ENCODE peak calls at places on chromosomes 1 and 21, in seven cellular contexts. M, O, P, J, G, A and F are unnamed samples.
A peak's percentile ranks its signal among the peaks of the same experiment; 100 is the strongest.

GRCh38 chr1:87117761-87118160 is 203.3 kb downstream of the HS2ST1 start:
- DNase-seq in O (no peak), A (no peak), J (no peak), M (peak; percentile 47), G (no peak), P (no peak), F (peak; percentile 58)

GRCh38 chr1:92747735-92748134 is 37.2 kb downstream of the EVI5 start:
- DNase-seq in M (no peak), P (no peak), O (no peak), J (no peak), G (peak; percentile 52), A (no peak), F (peak; percentile 31)

GRCh38 chr1:71839876-71840275 is 442.5 kb downstream of the NEGR1 start:
- DNase-seq in J (no peak), A (no peak), M (no peak), G (no peak), O (no peak), P (no peak), F (no peak)

GRCh38 chr1:233933339-233933738 is 28.9 kb downstream of the SLC35F3 start:
- DNase-seq in M (no peak), G (no peak), J (no peak), O (no peak), P (no peak), A (no peak), F (no peak)

GRCh38 chr1:234495231-234495990 is 16.4 kb upstream of the TARBP1 start:
- DNase-seq in M (peak; percentile 78), O (no peak), P (peak; percentile 48), J (peak; percentile 85), G (peak; percentile 91), A (no peak), F (peak; percentile 100)

GRCh38 chr1:220910021-220910420 is 30.8 kb downstream of the HLX start:
- DNase-seq in A (no peak), J (no peak), G (no peak), M (no peak), O (no peak), P (no peak), F (no peak)

GRCh38 chr21:33441489-33442477 is 38.0 kb downstream of the TMEM50B start:
- DNase-seq in J (peak; percentile 73), A (no peak), P (peak; percentile 16), O (no peak), G (peak; percentile 81), M (peak; percentile 91), F (peak; percentile 22)

GRCh38 chr1:235325139-235325538 is 2.8 kb downstream of the ARID4B start:
- DNase-seq in A (no peak), J (peak; percentile 58), O (no peak), M (no peak), G (no peak), P (no peak), F (no peak)

GRCh38 chr1:16905112-16905855 is 9.5 kb downstream of the RNU1-2 start:
- DNase-seq in G (peak; percentile 91), O (peak; percentile 92), A (no peak), J (no peak), M (peak; percentile 77), P (peak; percentile 55), F (peak; percentile 6)

GRCh38 chr1:227268943-227269342 is 49.3 kb downstream of the CDC42BPA start:
- DNase-seq in O (no peak), A (no peak), P (no peak), J (no peak), M (peak; percentile 35), G (peak; percentile 2), F (no peak)

GRCh38 chr1:1203561-1204424 is 2.6 kb downstream of the TNFRSF18 start:
- DNase-seq in G (no peak), A (peak; percentile 74), J (no peak), M (no peak), O (no peak), P (no peak), F (no peak)

GRCh38 chr1:103941086-103941485 is 191.4 kb downstream of the AMY1C start:
- DNase-seq in A (no peak), J (no peak), P (no peak), M (no peak), O (no peak), G (no peak), F (no peak)

GRCh38 chr1:44246806-44247205 is 33.5 kb downstream of the DMAP1 start:
- DNase-seq in O (no peak), J (no peak), P (no peak), A (no peak), M (no peak), G (no peak), F (no peak)

GRCh38 chr1:85582687-85583354 is 2.3 kb downstream of the CCN1 start:
- DNase-seq in P (no peak), J (no peak), O (no peak), M (peak; percentile 59), G (peak; percentile 86), A (no peak), F (peak; percentile 51)

GRCh38 chr21:16302851-16303282 is 573.1 kb downstream of the USP25 start:
- DNase-seq in P (peak; percentile 14), A (no peak), O (no peak), M (no peak), G (peak; percentile 72), J (no peak), F (no peak)

GRCh38 chr1:63475761-63476160 is 47.3 kb downstream of the ITGB3BP start:
- DNase-seq in O (no peak), A (no peak), P (no peak), J (no peak), M (no peak), G (peak; percentile 23), F (no peak)

GRCh38 chr1:205481279-205481617 is 23.2 kb upstream of the CDK18 start:
- DNase-seq in P (no peak), A (no peak), G (no peak), J (no peak), O (no peak), M (no peak), F (no peak)

GRCh38 chr1:93079685-93080141 is 630 bp downstream of the MTF2 start:
- DNase-seq in M (peak; percentile 7), A (peak; percentile 50), G (peak; percentile 49), J (peak; percentile 58), O (no peak), P (peak; percentile 42), F (no peak)

GRCh38 chr1:43302721-43303476 is 2.1 kb downstream of the TIE1 start:
- DNase-seq in M (no peak), A (no peak), J (no peak), P (peak; percentile 60), G (peak; percentile 48), O (no peak), F (no peak)

GRCh38 chr1:172885411-172885810 is 165.3 kb downstream of the TNFSF18 start:
- DNase-seq in A (no peak), J (no peak), O (no peak), M (peak; percentile 86), G (peak; percentile 73), P (no peak), F (peak; percentile 60)

GRCh38 chr1:78607944-78608343 is 12.3 kb upstream of the IFI44L start:
- DNase-seq in J (no peak), A (no peak), M (no peak), P (peak; percentile 35), G (no peak), O (no peak), F (no peak)

GRCh38 chr1:26434161-26434752 is 2.1 kb downstream of the DHDDS start:
- DNase-seq in P (no peak), A (no peak), O (no peak), M (peak; percentile 42), G (no peak), J (no peak), F (no peak)

GRCh38 chr1:67860776-67861175 is 27.5 kb upstream of the GNG12 start:
- DNase-seq in G (no peak), J (no peak), A (no peak), M (no peak), P (no peak), O (no peak), F (no peak)

GRCh38 chr21:43697758-43698643 is 20.9 kb upstream of the PDXK start:
- DNase-seq in G (peak; percentile 46), O (no peak), M (no peak), J (no peak), A (no peak), P (no peak), F (no peak)
- H3K4me2 ChIP-seq in G (no peak overlapping the region), O (no peak overlapping the region), M (no peak overlapping the region), J (no peak overlapping the region), A (no peak overlapping the region), P (no peak overlapping the region), F (no peak overlapping the region)

DNA sequence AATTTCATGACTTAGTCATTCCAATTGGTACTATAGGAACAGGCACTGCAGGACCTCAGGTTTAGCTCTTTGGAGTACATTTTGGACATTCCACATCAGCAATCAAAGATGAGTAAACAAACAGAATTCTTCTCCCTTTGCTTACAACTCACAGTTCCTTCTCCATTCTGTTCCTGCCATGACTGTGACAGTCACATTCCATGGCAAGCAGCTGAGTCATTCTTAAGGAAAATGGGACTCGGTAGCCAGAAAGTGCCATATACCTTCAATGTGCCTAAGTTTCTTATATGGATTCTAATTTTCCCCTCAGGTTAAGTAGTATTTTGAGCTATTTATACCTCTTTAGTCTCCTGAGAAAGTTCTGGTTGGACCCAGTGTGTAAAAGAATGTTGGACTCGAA is 25.6 kb downstream of the CRCT1 start:
- DNase-seq in P (no peak), M (no peak), A (no peak), O (no peak), J (no peak), G (no peak), F (no peak)
- H3K9me2 ChIP-seq in P (no peaks in the 10 kb centered on the region), M (no peaks in the 10 kb centered on the region), A (no peaks in the 10 kb centered on the region), O (no peaks in the 10 kb centered on the region), J (no peaks in the 10 kb centered on the region), G (no peaks in the 10 kb centered on the region), F (no peaks in the 10 kb centered on the region)

GRCh38 chr21:38929137-38929536 is 123.4 kb downstream of the ETS2 start:
- DNase-seq in M (no peak), P (no peak), A (no peak), O (no peak), J (no peak), G (no peak), F (no peak)

GRCh38 chr21:38933731-38934130 is 128.0 kb downstream of the ETS2 start:
- DNase-seq in P (no peak), O (no peak), M (no peak), G (no peak), A (no peak), J (no peak), F (no peak)

GRCh38 chr21:38929652-38930051 is 123.9 kb downstream of the ETS2 start:
- DNase-seq in J (no peak), P (no peak), G (no peak), A (no peak), M (no peak), O (no peak), F (no peak)

GRCh38 chr21:38930065-38930464 is 124.3 kb downstream of the ETS2 start:
- DNase-seq in G (no peak), P (no peak), M (no peak), A (no peak), J (no peak), O (no peak), F (no peak)

GRCh38 chr21:38930838-38931237 is 125.1 kb downstream of the ETS2 start:
- DNase-seq in O (no peak), A (no peak), M (no peak), P (peak; percentile 74), G (peak; percentile 77), J (no peak), F (no peak)
- H3K4me2 ChIP-seq in O (no peak overlapping the region), A (no peak overlapping the region), M (no peak overlapping the region), P (peak overlapping the region; percentile 7), G (no peak overlapping the region), J (no peak overlapping the region), F (peak overlapping the region; percentile 23)

DNA sequence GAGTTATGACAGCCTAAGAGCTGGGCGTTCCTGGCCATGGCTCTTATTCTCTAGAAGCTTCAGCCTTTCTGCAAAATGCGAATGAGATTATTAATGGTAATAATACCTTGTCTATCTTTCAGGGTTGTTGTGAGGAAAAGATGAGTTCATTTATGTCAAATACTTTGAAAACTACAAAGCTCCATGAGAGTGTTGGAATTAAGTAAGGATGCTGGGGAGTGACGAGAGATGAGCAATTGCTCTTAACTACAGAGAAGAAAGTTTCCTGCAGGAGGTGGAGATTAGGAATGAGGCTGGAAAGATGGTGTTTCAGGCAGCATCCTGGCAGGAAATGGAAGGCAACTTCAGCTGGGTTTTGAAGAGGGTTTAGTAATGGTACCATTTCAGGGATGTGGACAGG is 124.2 kb downstream of the CACNA1E start:
- DNase-seq in G (no peak), M (no peak), J (no peak), P (no peak), O (no peak), A (no peak), F (no peak)
- H3K9me2 ChIP-seq in G (no peaks in the 10 kb centered on the region), M (no peaks in the 10 kb centered on the region), J (no peaks in the 10 kb centered on the region), P (no peaks in the 10 kb centered on the region), O (no peaks in the 10 kb centered on the region), A (no peaks in the 10 kb centered on the region), F (no peaks in the 10 kb centered on the region)